ENCODE peak calls at places on chromosome 20, in six cellular contexts. One of them, this sample, is unnamed.

GRCh38 chr20:46954490-46955038 is 59.9 kb downstream of the EYA2 start:
- DNase-seq in EL: peak
- DNase-seq in activated CD8-positive, alpha-beta memory T cell treated with anti-CD3 and anti-CD28 coated beads, Interleukin-2, amount 10 ng/mL, durations not matched to agents 7 days and 5 days: no peak
- DNase-seq in HT-29: no peak
- DNase-seq in PC-9: peak
- DNase-seq in renal cortical epithelial cell: no peak
- DNase-seq in this sample: no peak

GRCh38 chr20:63087236-63087871 is 80.6 kb upstream of the BHLHE23 start:
- DNase-seq in EL: no peak
- DNase-seq in activated CD8-positive, alpha-beta memory T cell treated with anti-CD3 and anti-CD28 coated beads, Interleukin-2, amount 10 ng/mL, durations not matched to agents 7 days and 5 days: peak
- DNase-seq in HT-29: no peak
- DNase-seq in PC-9: no peak
- DNase-seq in renal cortical epithelial cell: no peak
- DNase-seq in this sample: no peak

GRCh38 chr20:19110866-19111460 is 101.5 kb upstream of the SLC24A3 start:
- DNase-seq in EL: no peak
- DNase-seq in activated CD8-positive, alpha-beta memory T cell treated with anti-CD3 and anti-CD28 coated beads, Interleukin-2, amount 10 ng/mL, durations not matched to agents 7 days and 5 days: no peak
- DNase-seq in HT-29: no peak
- DNase-seq in PC-9: no peak
- DNase-seq in renal cortical epithelial cell: no peak
- DNase-seq in this sample: peak

GRCh38 chr20:63178889-63179751 is 36.8 kb downstream of the YTHDF1 start:
- DNase-seq in EL: peak
- DNase-seq in activated CD8-positive, alpha-beta memory T cell treated with anti-CD3 and anti-CD28 coated beads, Interleukin-2, amount 10 ng/mL, durations not matched to agents 7 days and 5 days: peak
- DNase-seq in HT-29: peak
- DNase-seq in PC-9: peak
- DNase-seq in renal cortical epithelial cell: no peak
- DNase-seq in this sample: peak

GRCh38 chr20:57680934-57681914 is 28.6 kb downstream of the PMEPA1 start:
- DNase-seq in EL: no peak
- DNase-seq in activated CD8-positive, alpha-beta memory T cell treated with anti-CD3 and anti-CD28 coated beads, Interleukin-2, amount 10 ng/mL, durations not matched to agents 7 days and 5 days: no peak
- DNase-seq in HT-29: no peak
- DNase-seq in PC-9: peak
- DNase-seq in renal cortical epithelial cell: no peak
- DNase-seq in this sample: peak

GRCh38 chr20:25397827-25398226 is 7.2 kb upstream of the ABHD12 start:
- DNase-seq in EL: no peak
- DNase-seq in activated CD8-positive, alpha-beta memory T cell treated with anti-CD3 and anti-CD28 coated beads, Interleukin-2, amount 10 ng/mL, durations not matched to agents 7 days and 5 days: no peak
- DNase-seq in HT-29: peak
- DNase-seq in PC-9: no peak
- DNase-seq in renal cortical epithelial cell: peak
- DNase-seq in this sample: peak

GRCh38 chr20:48017504-48017903 is 232.2 kb upstream of the SULF2 start:
- DNase-seq in EL: peak
- DNase-seq in activated CD8-positive, alpha-beta memory T cell treated with anti-CD3 and anti-CD28 coated beads, Interleukin-2, amount 10 ng/mL, durations not matched to agents 7 days and 5 days: no peak
- DNase-seq in HT-29: no peak
- DNase-seq in PC-9: no peak
- DNase-seq in renal cortical epithelial cell: no peak
- DNase-seq in this sample: no peak

GRCh38 chr20:62230276-62230675 is 8.0 kb upstream of the OSBPL2 start:
- DNase-seq in EL: no peak
- DNase-seq in activated CD8-positive, alpha-beta memory T cell treated with anti-CD3 and anti-CD28 coated beads, Interleukin-2, amount 10 ng/mL, durations not matched to agents 7 days and 5 days: no peak
- DNase-seq in HT-29: no peak
- DNase-seq in PC-9: no peak
- DNase-seq in renal cortical epithelial cell: no peak
- DNase-seq in this sample: no peak

GRCh38 chr20:54550776-54551396 is 75.5 kb downstream of the DOK5 start:
- DNase-seq in EL: no peak
- DNase-seq in activated CD8-positive, alpha-beta memory T cell treated with anti-CD3 and anti-CD28 coated beads, Interleukin-2, amount 10 ng/mL, durations not matched to agents 7 days and 5 days: no peak
- DNase-seq in HT-29: no peak
- DNase-seq in PC-9: no peak
- DNase-seq in renal cortical epithelial cell: no peak
- DNase-seq in this sample: no peak

GRCh38 chr20:40489886-40490285 is 199.2 kb downstream of the MAFB start:
- DNase-seq in EL: peak
- DNase-seq in activated CD8-positive, alpha-beta memory T cell treated with anti-CD3 and anti-CD28 coated beads, Interleukin-2, amount 10 ng/mL, durations not matched to agents 7 days and 5 days: no peak
- DNase-seq in HT-29: no peak
- DNase-seq in PC-9: no peak
- DNase-seq in renal cortical epithelial cell: peak
- DNase-seq in this sample: no peak

GRCh38 chr20:13684566-13685222 is 46.0 kb upstream of the TASP1 start:
- DNase-seq in EL: no peak
- DNase-seq in activated CD8-positive, alpha-beta memory T cell treated with anti-CD3 and anti-CD28 coated beads, Interleukin-2, amount 10 ng/mL, durations not matched to agents 7 days and 5 days: no peak
- DNase-seq in HT-29: no peak
- DNase-seq in PC-9: no peak
- DNase-seq in renal cortical epithelial cell: no peak
- DNase-seq in this sample: no peak

GRCh38 chr20:37669062-37669772 is 24.6 kb upstream of the CTNNBL1 start:
- DNase-seq in EL: peak
- DNase-seq in activated CD8-positive, alpha-beta memory T cell treated with anti-CD3 and anti-CD28 coated beads, Interleukin-2, amount 10 ng/mL, durations not matched to agents 7 days and 5 days: no peak
- DNase-seq in HT-29: no peak
- DNase-seq in PC-9: peak
- DNase-seq in renal cortical epithelial cell: peak
- DNase-seq in this sample: no peak

GRCh38 chr20:45138451-45139300 is 14.4 kb upstream of the WFDC12 start:
- DNase-seq in EL: peak
- DNase-seq in activated CD8-positive, alpha-beta memory T cell treated with anti-CD3 and anti-CD28 coated beads, Interleukin-2, amount 10 ng/mL, durations not matched to agents 7 days and 5 days: peak
- DNase-seq in HT-29: peak
- DNase-seq in PC-9: peak
- DNase-seq in renal cortical epithelial cell: peak
- DNase-seq in this sample: peak

GRCh38 chr20:31845300-31845863 is at the start of gene FOXS1:
- DNase-seq in EL: no peak
- DNase-seq in activated CD8-positive, alpha-beta memory T cell treated with anti-CD3 and anti-CD28 coated beads, Interleukin-2, amount 10 ng/mL, durations not matched to agents 7 days and 5 days: no peak
- DNase-seq in HT-29: no peak
- DNase-seq in PC-9: no peak
- DNase-seq in renal cortical epithelial cell: peak
- DNase-seq in this sample: peak

GRCh38 chr20:43939762-43940121 is 25.1 kb downstream of the TOX2 start:
- DNase-seq in EL: peak
- DNase-seq in activated CD8-positive, alpha-beta memory T cell treated with anti-CD3 and anti-CD28 coated beads, Interleukin-2, amount 10 ng/mL, durations not matched to agents 7 days and 5 days: no peak
- DNase-seq in HT-29: no peak
- DNase-seq in PC-9: no peak
- DNase-seq in renal cortical epithelial cell: no peak
- DNase-seq in this sample: no peak

GRCh38 chr20:13268943-13269342 is 47.9 kb downstream of the ISM1 start:
- DNase-seq in EL: no peak
- DNase-seq in activated CD8-positive, alpha-beta memory T cell treated with anti-CD3 and anti-CD28 coated beads, Interleukin-2, amount 10 ng/mL, durations not matched to agents 7 days and 5 days: no peak
- DNase-seq in HT-29: no peak
- DNase-seq in PC-9: no peak
- DNase-seq in renal cortical epithelial cell: no peak
- DNase-seq in this sample: peak

GRCh38 chr20:47784599-47785320 is 521 bp downstream of the SULF2 start:
- DNase-seq in EL: peak
- DNase-seq in activated CD8-positive, alpha-beta memory T cell treated with anti-CD3 and anti-CD28 coated beads, Interleukin-2, amount 10 ng/mL, durations not matched to agents 7 days and 5 days: no peak
- DNase-seq in HT-29: peak
- DNase-seq in PC-9: peak
- DNase-seq in renal cortical epithelial cell: peak
- DNase-seq in this sample: peak

GRCh38 chr20:6265204-6265904 is 142.5 kb upstream of the FERMT1 start:
- DNase-seq in EL: peak
- DNase-seq in activated CD8-positive, alpha-beta memory T cell treated with anti-CD3 and anti-CD28 coated beads, Interleukin-2, amount 10 ng/mL, durations not matched to agents 7 days and 5 days: no peak
- DNase-seq in HT-29: peak
- DNase-seq in PC-9: no peak
- DNase-seq in renal cortical epithelial cell: peak
- DNase-seq in this sample: peak

GRCh38 chr20:41159547-41159946 is 22.2 kb downstream of the PLCG1 start:
- DNase-seq in EL: no peak
- DNase-seq in activated CD8-positive, alpha-beta memory T cell treated with anti-CD3 and anti-CD28 coated beads, Interleukin-2, amount 10 ng/mL, durations not matched to agents 7 days and 5 days: no peak
- DNase-seq in HT-29: no peak
- DNase-seq in PC-9: no peak
- DNase-seq in renal cortical epithelial cell: no peak
- DNase-seq in this sample: no peak

GRCh38 chr20:19735446-19735845 is 22.6 kb upstream of the RIN2 start:
- DNase-seq in EL: peak
- DNase-seq in activated CD8-positive, alpha-beta memory T cell treated with anti-CD3 and anti-CD28 coated beads, Interleukin-2, amount 10 ng/mL, durations not matched to agents 7 days and 5 days: no peak
- DNase-seq in HT-29: peak
- DNase-seq in PC-9: peak
- DNase-seq in renal cortical epithelial cell: peak
- DNase-seq in this sample: peak